ENCODE peak calls at places on chromosomes 2 and 18, in seven cellular contexts. One of them, this sample, is unnamed.

GRCh38 chr2:238695538-238695937 is 152.3 kb upstream of the TWIST2 start:
- DNase-seq in CD8-positive, alpha-beta memory T cell: no peak
- DNase-seq in Peyer's patch: no peak
- DNase-seq in small intestine: no peak
- DNase-seq in GM23248: peak
- DNase-seq in adipocyte: no peak
- DNase-seq in colonic mucosa: peak
- DNase-seq in this sample: no peak

GRCh38 chr2:204109681-204110080 is 173.1 kb downstream of the ICOS start:
- DNase-seq in Peyer's patch: no peak
- DNase-seq in small intestine: no peak
- DNase-seq in adipocyte: no peak
- DNase-seq in colonic mucosa: no peak
- DNase-seq in CD8-positive, alpha-beta memory T cell: no peak
- DNase-seq in GM23248: no peak
- DNase-seq in this sample: no peak

GRCh38 chr18:6961331-6961730 is 156.3 kb downstream of the LAMA1 start:
- DNase-seq in adipocyte: no peak
- DNase-seq in CD8-positive, alpha-beta memory T cell: no peak
- DNase-seq in Peyer's patch: no peak
- DNase-seq in small intestine: no peak
- DNase-seq in GM23248: peak
- DNase-seq in colonic mucosa: no peak
- DNase-seq in this sample: no peak

GRCh38 chr2:168138369-168138768 is 109.0 kb downstream of the STK39 start:
- DNase-seq in adipocyte: peak
- DNase-seq in small intestine: no peak
- DNase-seq in GM23248: no peak
- DNase-seq in colonic mucosa: no peak
- DNase-seq in CD8-positive, alpha-beta memory T cell: no peak
- DNase-seq in Peyer's patch: no peak
- DNase-seq in this sample: no peak

GRCh38 chr2:217858519-217859466 is 144.0 kb downstream of the TNS1 start:
- DNase-seq in CD8-positive, alpha-beta memory T cell: no peak
- DNase-seq in colonic mucosa: peak
- DNase-seq in Peyer's patch: no peak
- DNase-seq in small intestine: peak
- DNase-seq in GM23248: peak
- DNase-seq in adipocyte: peak
- DNase-seq in this sample: peak

GRCh38 chr18:3458378-3458777 is 8.4 kb downstream of the TGIF1 start:
- DNase-seq in small intestine: peak
- DNase-seq in colonic mucosa: no peak
- DNase-seq in adipocyte: no peak
- DNase-seq in CD8-positive, alpha-beta memory T cell: no peak
- DNase-seq in Peyer's patch: peak
- DNase-seq in GM23248: no peak
- DNase-seq in this sample: no peak

GRCh38 chr2:75157435-75157834 is 41.9 kb downstream of the TACR1 start:
- DNase-seq in GM23248: peak
- DNase-seq in colonic mucosa: no peak
- DNase-seq in adipocyte: peak
- DNase-seq in CD8-positive, alpha-beta memory T cell: no peak
- DNase-seq in small intestine: no peak
- DNase-seq in Peyer's patch: no peak
- DNase-seq in this sample: no peak

GRCh38 chr2:179655627-179656026 is 205.8 kb downstream of the ZNF385B start:
- DNase-seq in adipocyte: peak
- DNase-seq in colonic mucosa: no peak
- DNase-seq in GM23248: peak
- DNase-seq in Peyer's patch: no peak
- DNase-seq in small intestine: no peak
- DNase-seq in CD8-positive, alpha-beta memory T cell: no peak
- DNase-seq in this sample: no peak

GRCh38 chr18:29879763-29880162 is 1162.8 kb downstream of the DSC3 start:
- DNase-seq in colonic mucosa: no peak
- DNase-seq in GM23248: no peak
- DNase-seq in adipocyte: no peak
- DNase-seq in small intestine: no peak
- DNase-seq in Peyer's patch: no peak
- DNase-seq in CD8-positive, alpha-beta memory T cell: no peak
- DNase-seq in this sample: no peak

GRCh38 chr2:98561018-98561417 is 47.3 kb downstream of the COA5 start:
- DNase-seq in colonic mucosa: no peak
- DNase-seq in GM23248: no peak
- DNase-seq in Peyer's patch: no peak
- DNase-seq in small intestine: no peak
- DNase-seq in CD8-positive, alpha-beta memory T cell: no peak
- DNase-seq in adipocyte: no peak
- DNase-seq in this sample: no peak

GRCh38 chr2:11505652-11506610 is 27.9 kb upstream of the GREB1 start:
- DNase-seq in GM23248: no peak
- DNase-seq in Peyer's patch: no peak
- DNase-seq in colonic mucosa: no peak
- DNase-seq in adipocyte: no peak
- DNase-seq in small intestine: no peak
- DNase-seq in CD8-positive, alpha-beta memory T cell: no peak
- DNase-seq in this sample: no peak

GRCh38 chr2:128004509-128004908 is 23.4 kb downstream of the SAP130 start:
- DNase-seq in colonic mucosa: no peak
- DNase-seq in small intestine: no peak
- DNase-seq in adipocyte: no peak
- DNase-seq in Peyer's patch: no peak
- DNase-seq in GM23248: no peak
- DNase-seq in CD8-positive, alpha-beta memory T cell: no peak
- DNase-seq in this sample: no peak

GRCh38 chr18:31821452-31822171 is 60.9 kb upstream of the SLC25A52 start:
- DNase-seq in small intestine: peak
- DNase-seq in Peyer's patch: no peak
- DNase-seq in colonic mucosa: no peak
- DNase-seq in CD8-positive, alpha-beta memory T cell: no peak
- DNase-seq in GM23248: no peak
- DNase-seq in adipocyte: no peak
- DNase-seq in this sample: peak

GRCh38 chr2:172433169-172433568 is 5.8 kb downstream of the ITGA6 start:
- DNase-seq in small intestine: no peak
- DNase-seq in adipocyte: no peak
- DNase-seq in colonic mucosa: no peak
- DNase-seq in GM23248: no peak
- DNase-seq in Peyer's patch: no peak
- DNase-seq in CD8-positive, alpha-beta memory T cell: no peak
- DNase-seq in this sample: no peak

GRCh38 chr18:25329783-25330182 is 22.2 kb downstream of the ZNF521 start:
- DNase-seq in CD8-positive, alpha-beta memory T cell: no peak
- DNase-seq in adipocyte: no peak
- DNase-seq in Peyer's patch: no peak
- DNase-seq in GM23248: peak
- DNase-seq in small intestine: no peak
- DNase-seq in colonic mucosa: no peak
- DNase-seq in this sample: no peak

GRCh38 chr2:123098618-123099017 is 926.5 kb upstream of the CNTNAP5 start:
- DNase-seq in Peyer's patch: no peak
- DNase-seq in adipocyte: no peak
- DNase-seq in small intestine: no peak
- DNase-seq in colonic mucosa: no peak
- DNase-seq in CD8-positive, alpha-beta memory T cell: no peak
- DNase-seq in GM23248: no peak
- DNase-seq in this sample: no peak

GRCh38 chr2:3485166-3485565 is 34.2 kb downstream of the ADI1 start:
- DNase-seq in colonic mucosa: no peak
- DNase-seq in CD8-positive, alpha-beta memory T cell: no peak
- DNase-seq in small intestine: no peak
- DNase-seq in adipocyte: no peak
- DNase-seq in GM23248: no peak
- DNase-seq in Peyer's patch: no peak
- DNase-seq in this sample: no peak

GRCh38 chr18:9914584-9915290 is 921 bp downstream of the VAPA start:
- DNase-seq in small intestine: peak
- DNase-seq in CD8-positive, alpha-beta memory T cell: peak
- DNase-seq in GM23248: peak
- DNase-seq in colonic mucosa: peak
- DNase-seq in adipocyte: peak
- DNase-seq in Peyer's patch: peak
- DNase-seq in this sample: peak

GRCh38 chr2:232525796-232526195 is at the start of gene CHRND:
- DNase-seq in Peyer's patch: no peak
- DNase-seq in CD8-positive, alpha-beta memory T cell: no peak
- DNase-seq in small intestine: no peak
- DNase-seq in colonic mucosa: no peak
- DNase-seq in adipocyte: peak
- DNase-seq in GM23248: peak
- DNase-seq in this sample: peak

GRCh38 chr18:78192044-78192443 is 787.6 kb upstream of the SALL3 start:
- DNase-seq in adipocyte: no peak
- DNase-seq in CD8-positive, alpha-beta memory T cell: no peak
- DNase-seq in GM23248: no peak
- DNase-seq in small intestine: peak
- DNase-seq in Peyer's patch: no peak
- DNase-seq in colonic mucosa: peak
- DNase-seq in this sample: no peak

GRCh38 chr2:105989070-105989469 is 205.0 kb downstream of the UXS1 start:
- DNase-seq in adipocyte: no peak
- DNase-seq in colonic mucosa: no peak
- DNase-seq in GM23248: no peak
- DNase-seq in CD8-positive, alpha-beta memory T cell: no peak
- DNase-seq in Peyer's patch: no peak
- DNase-seq in small intestine: no peak
- DNase-seq in this sample: no peak

GRCh38 chr2:174014699-174015070 is 49.5 kb upstream of the SP3 start:
- DNase-seq in CD8-positive, alpha-beta memory T cell: no peak
- DNase-seq in GM23248: peak
- DNase-seq in colonic mucosa: no peak
- DNase-seq in Peyer's patch: no peak
- DNase-seq in small intestine: no peak
- DNase-seq in adipocyte: no peak
- DNase-seq in this sample: no peak

GRCh38 chr18:59837586-59837985 is 62.2 kb upstream of the PMAIP1 start:
- DNase-seq in Peyer's patch: peak
- DNase-seq in adipocyte: peak
- DNase-seq in CD8-positive, alpha-beta memory T cell: peak
- DNase-seq in GM23248: peak
- DNase-seq in colonic mucosa: peak
- DNase-seq in small intestine: peak
- DNase-seq in this sample: peak

GRCh38 chr18:74725690-74726089 is 128.0 kb downstream of the ZNF407 start:
- DNase-seq in small intestine: no peak
- DNase-seq in CD8-positive, alpha-beta memory T cell: no peak
- DNase-seq in GM23248: no peak
- DNase-seq in Peyer's patch: no peak
- DNase-seq in colonic mucosa: no peak
- DNase-seq in adipocyte: no peak
- DNase-seq in this sample: no peak

DNA sequence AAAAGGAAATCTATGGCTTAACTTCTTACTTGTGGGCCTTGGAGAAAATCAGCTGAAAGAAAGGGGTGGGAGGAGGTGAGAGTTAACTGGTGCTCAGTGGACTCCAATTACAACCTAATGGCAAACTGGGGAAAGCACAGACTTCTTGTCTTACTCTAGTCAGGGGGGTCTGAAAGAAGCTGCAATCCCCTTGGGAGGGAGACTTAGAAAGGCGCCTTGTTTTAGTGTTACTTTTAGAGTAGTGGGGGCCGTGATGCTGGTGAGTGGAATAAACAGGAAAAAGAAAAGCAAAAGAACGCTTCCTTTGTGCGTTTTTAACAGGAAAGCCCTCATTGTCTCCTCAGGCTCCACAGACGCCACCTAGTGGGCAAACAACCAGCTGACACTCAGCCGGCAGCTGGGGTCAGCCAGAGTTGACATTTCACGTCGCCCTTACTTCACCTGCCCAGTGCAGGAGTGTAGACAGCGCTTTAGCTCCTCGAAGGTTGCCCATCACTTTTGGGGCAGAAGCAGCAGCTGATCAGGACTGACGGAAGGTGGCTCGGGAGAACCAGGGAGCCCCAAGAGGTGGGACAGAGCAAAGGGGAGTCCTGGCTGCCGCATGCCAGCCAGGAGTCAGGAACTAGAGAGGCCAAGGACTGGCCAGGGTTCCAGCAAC is 55.9 kb upstream of the GORASP2 start:
- DNase-seq in CD8-positive, alpha-beta memory T cell: peak
- DNase-seq in adipocyte: peak
- DNase-seq in colonic mucosa: peak
- DNase-seq in Peyer's patch: peak
- DNase-seq in GM23248: peak
- DNase-seq in small intestine: peak
- DNase-seq in this sample: peak
- H3K4me3 ChIP-seq in CD8-positive, alpha-beta memory T cell: peak
- H3K4me3 ChIP-seq in adipocyte: peak
- H3K4me3 ChIP-seq in colonic mucosa: peak
- H3K4me3 ChIP-seq in Peyer's patch: no peak
- H3K4me3 ChIP-seq in GM23248: peak
- H3K4me3 ChIP-seq in small intestine: no peak
- H3K4me3 ChIP-seq in this sample: no peak

GRCh38 chr2:85758361-85759256 is 4.8 kb downstream of the ATOH8 start:
- DNase-seq in small intestine: no peak
- DNase-seq in GM23248: peak
- DNase-seq in Peyer's patch: no peak
- DNase-seq in CD8-positive, alpha-beta memory T cell: no peak
- DNase-seq in adipocyte: no peak
- DNase-seq in colonic mucosa: no peak
- DNase-seq in this sample: no peak
- H3K4me3 ChIP-seq in small intestine: no peak
- H3K4me3 ChIP-seq in GM23248: no peak
- H3K4me3 ChIP-seq in Peyer's patch: no peak
- H3K4me3 ChIP-seq in CD8-positive, alpha-beta memory T cell: no peak
- H3K4me3 ChIP-seq in adipocyte: peak
- H3K4me3 ChIP-seq in colonic mucosa: no peak
- H3K4me3 ChIP-seq in this sample: no peak

GRCh38 chr18:76459687-76460350 is 35.2 kb downstream of the ZNF516 start:
- DNase-seq in small intestine: no peak
- DNase-seq in Peyer's patch: no peak
- DNase-seq in colonic mucosa: no peak
- DNase-seq in adipocyte: peak
- DNase-seq in GM23248: peak
- DNase-seq in CD8-positive, alpha-beta memory T cell: no peak
- DNase-seq in this sample: peak
- H3K4me3 ChIP-seq in small intestine: no peak
- H3K4me3 ChIP-seq in Peyer's patch: no peak
- H3K4me3 ChIP-seq in colonic mucosa: no peak
- H3K4me3 ChIP-seq in adipocyte: peak
- H3K4me3 ChIP-seq in GM23248: peak
- H3K4me3 ChIP-seq in CD8-positive, alpha-beta memory T cell: no peak
- H3K4me3 ChIP-seq in this sample: no peak

DNA sequence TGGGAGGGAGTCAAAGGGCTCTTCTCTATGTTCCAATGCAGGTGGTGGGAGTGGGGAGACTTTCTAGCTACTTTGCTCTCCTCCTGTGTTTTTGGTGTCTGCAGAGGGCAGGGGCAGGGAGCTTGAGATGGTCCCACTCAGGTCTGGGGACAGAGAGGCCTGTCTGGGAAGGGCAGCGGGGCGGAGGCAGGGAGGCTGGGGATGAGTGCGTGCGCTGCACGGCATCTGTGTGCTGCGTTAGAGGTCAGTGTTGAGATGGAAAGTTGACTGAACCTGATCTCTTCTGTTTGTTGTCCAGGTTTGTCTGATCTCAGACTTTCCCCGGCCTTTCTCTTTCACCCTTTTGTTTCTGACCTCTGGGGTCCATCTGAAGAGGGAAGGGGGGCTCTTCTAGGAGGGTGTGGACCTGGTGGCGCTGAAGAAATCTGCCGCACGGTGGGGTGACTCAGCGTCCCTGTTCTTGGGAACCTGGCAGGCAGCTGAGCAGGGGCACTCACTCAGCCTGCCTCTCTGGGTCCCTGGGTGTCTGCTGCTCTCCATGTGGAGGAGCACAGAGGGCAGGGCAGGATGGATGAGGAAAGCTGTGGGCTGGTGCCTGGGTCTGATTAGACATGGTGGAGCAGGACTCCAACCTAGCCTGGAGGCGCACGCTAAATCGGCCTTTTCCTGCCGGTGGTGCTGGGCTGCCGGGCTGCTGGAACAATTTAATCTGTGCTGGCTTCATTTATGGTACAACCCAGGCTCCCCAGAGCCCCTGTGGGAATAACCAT is 24.1 kb downstream of the IGFBP2 start:
- DNase-seq in CD8-positive, alpha-beta memory T cell: no peak
- DNase-seq in GM23248: no peak
- DNase-seq in small intestine: no peak
- DNase-seq in colonic mucosa: no peak
- DNase-seq in Peyer's patch: no peak
- DNase-seq in adipocyte: peak
- DNase-seq in this sample: no peak
- H3K4me3 ChIP-seq in CD8-positive, alpha-beta memory T cell: no peak
- H3K4me3 ChIP-seq in GM23248: no peak
- H3K4me3 ChIP-seq in small intestine: no peak
- H3K4me3 ChIP-seq in colonic mucosa: no peak
- H3K4me3 ChIP-seq in Peyer's patch: no peak
- H3K4me3 ChIP-seq in adipocyte: no peak
- H3K4me3 ChIP-seq in this sample: no peak